ENCODE peak calls at places on chromosome X, in eight cellular contexts. X is mucosa of descending colon; U is activated naive CD8-positive, alpha-beta T cell treated with anti-CD3 and anti-CD28 coated beads, Interleukin-2, amount 50 U/mL, for 24 hours; K is fibroblast of the conjunctiva; B is LoVo; R is effector CD4-positive, alpha-beta T cell; Z is activated CD4-positive, alpha-beta T cell treated with anti-CD3 and anti-CD28 coated beads, Interleukin-2, amount 10 ng/mL, durations not matched to agents 7 days and 5 days; W is CD8-positive, alpha-beta memory T cell. D is an unnamed sample.
A peak's percentile ranks its signal among the peaks of the same experiment; 100 is the strongest.

GRCh38 chrX:65667503-65668355 is at the start of gene MSN:
- DNase-seq in X (peak; percentile 88), R (peak; percentile 61), U (peak; percentile 77), W (peak; percentile 73), K (no peak), B (peak; percentile 52), Z (peak; percentile 71), D (no peak)

GRCh38 chrX:39162322-39162721 is 361.1 kb downstream of the MID1IP1 start:
- DNase-seq in X (peak; percentile 73), R (peak; percentile 34), U (peak; percentile 50), W (peak; percentile 24), B (no peak), Z (peak; percentile 10), K (no peak), D (no peak)

GRCh38 chrX:130285710-130286109 is 17.0 kb upstream of the ZNF280C start:
- DNase-seq in U (no peak), Z (no peak), R (no peak), X (no peak), B (no peak), W (no peak), K (no peak), D (no peak)

GRCh38 chrX:54180403-54180802 is 2.7 kb downstream of the FAM120C start:
- DNase-seq in R (no peak), B (no peak), U (no peak), Z (no peak), X (no peak), K (no peak), W (no peak), D (no peak)

GRCh38 chrX:23435108-23435507 is 100.5 kb downstream of the PTCHD1 start:
- DNase-seq in X (no peak), R (no peak), U (no peak), Z (no peak), W (no peak), B (no peak), K (no peak), D (no peak)

GRCh38 chrX:30900227-30900626 is 11.2 kb upstream of the TAB3 start:
- DNase-seq in X (no peak), R (no peak), K (no peak), U (no peak), Z (no peak), W (no peak), B (no peak), D (no peak)

GRCh38 chrX:55161581-55161980 is 58.6 kb upstream of the PAGE5 start:
- DNase-seq in B (no peak), Z (no peak), K (no peak), W (no peak), X (no peak), R (no peak), U (no peak), D (no peak)

GRCh38 chrX:34562006-34562405 is 95.1 kb downstream of the TMEM47 start:
- DNase-seq in W (no peak), B (no peak), K (no peak), Z (no peak), X (no peak), R (no peak), U (no peak), D (no peak)

GRCh38 chrX:103414561-103414960 is 38.2 kb downstream of the BEX3 start:
- DNase-seq in B (no peak), X (no peak), Z (no peak), R (no peak), K (no peak), W (no peak), U (no peak), D (no peak)

GRCh38 chrX:119477812-119478232 is 9.6 kb downstream of the SLC25A5 start:
- DNase-seq in B (peak; percentile 64), W (no peak), U (no peak), K (peak; percentile 46), Z (no peak), X (no peak), R (no peak), D (peak; percentile 16)

GRCh38 chrX:102712216-102712966 is at the start of gene GPRASP2:
- DNase-seq in B (peak; percentile 6), W (peak; percentile 35), R (peak; percentile 17), X (peak; percentile 48), Z (peak; percentile 6), U (peak; percentile 14), K (no peak), D (no peak)

GRCh38 chrX:53681661-53682060 is 4.9 kb downstream of the HUWE1 start:
- DNase-seq in Z (peak; percentile 6), K (no peak), R (no peak), X (no peak), U (no peak), W (no peak), B (no peak), D (no peak)

GRCh38 chrX:114717921-114718320 is 134.0 kb downstream of the HTR2C start:
- DNase-seq in X (no peak), W (no peak), K (no peak), B (no peak), Z (no peak), U (no peak), R (no peak), D (no peak)

GRCh38 chrX:40140706-40141499 is 43.1 kb upstream of the BCOR start:
- DNase-seq in U (no peak), B (no peak), W (no peak), R (no peak), K (no peak), Z (no peak), X (no peak), D (peak; percentile 38)

GRCh38 chrX:46577116-46578005 is 3.8 kb downstream of the CHST7 start:
- DNase-seq in U (no peak), R (no peak), K (no peak), X (no peak), B (no peak), W (no peak), Z (no peak), D (no peak)

GRCh38 chrX:106959897-106960296 is 39.7 kb downstream of the CLDN2 start:
- DNase-seq in K (no peak), B (peak; percentile 22), U (no peak), W (no peak), Z (no peak), X (no peak), R (no peak), D (no peak)

GRCh38 chrX:107675823-107676555 is 47.7 kb downstream of the PRPS1 start:
- DNase-seq in X (no peak), W (peak; percentile 42), Z (peak; percentile 11), U (no peak), R (no peak), K (peak; percentile 53), B (no peak), D (no peak)

GRCh38 chrX:107845625-107846024 is 20.0 kb downstream of the MID2 start:
- DNase-seq in X (no peak), K (no peak), B (no peak), R (no peak), U (peak; percentile 10), Z (no peak), W (no peak), D (no peak)

GRCh38 chrX:97685753-97686152 is 802.0 kb downstream of the RPA4 start:
- DNase-seq in B (peak; percentile 6), Z (peak; percentile 18), R (no peak), K (no peak), X (no peak), W (no peak), U (no peak), D (no peak)

GRCh38 chrX:19888419-19888879 is 1.0 kb upstream of the SH3KBP1 start:
- DNase-seq in W (peak; percentile 54), U (no peak), R (peak; percentile 19), Z (peak; percentile 56), K (peak; percentile 68), B (peak; percentile 61), X (no peak), D (no peak)

GRCh38 chrX:132292753-132293152 is 73.5 kb upstream of the RAP2C start:
- DNase-seq in X (no peak), B (peak; percentile 36), U (peak; percentile 4), Z (peak; percentile 30), K (peak; percentile 57), R (peak; percentile 11), W (peak; percentile 38), D (peak; percentile 2)

GRCh38 chrX:26783512-26784225 is 567.7 kb downstream of the MAGEB5 start:
- DNase-seq in R (no peak), X (no peak), Z (peak; percentile 7), W (no peak), K (peak; percentile 35), U (no peak), B (peak; percentile 0), D (no peak)

GRCh38 chrX:153662266-153662665 is 11.3 kb downstream of the PNCK start:
- DNase-seq in X (peak; percentile 56), W (peak; percentile 52), B (peak; percentile 61), Z (peak; percentile 43), U (peak; percentile 59), R (peak; percentile 46), K (no peak), D (no peak)

GRCh38 chrX:46117234-46117633 is 428.0 kb downstream of the ZNF674 start:
- DNase-seq in B (no peak), R (no peak), K (no peak), W (no peak), U (no peak), X (peak; percentile 11), Z (no peak), D (no peak)

GRCh38 chrX:112223391-112223790 is 140.8 kb upstream of the TRPC5 start:
- DNase-seq in B (no peak), Z (no peak), K (no peak), R (no peak), X (no peak), W (no peak), U (no peak), D (no peak)

GRCh38 chrX:30414144-30414543 is 105.0 kb upstream of the NR0B1 start:
- DNase-seq in Z (no peak), B (no peak), W (no peak), K (no peak), U (no peak), R (no peak), X (no peak), D (peak; percentile 32)

GRCh38 chrX:144219035-144219434 is 335.2 kb downstream of the UBE2NL start:
- DNase-seq in W (no peak), X (no peak), U (no peak), R (no peak), Z (no peak), K (no peak), B (no peak), D (no peak)

GRCh38 chrX:7192871-7193270 is 44.9 kb upstream of the PUDP start:
- DNase-seq in Z (no peak), K (no peak), X (no peak), W (no peak), B (no peak), R (no peak), U (no peak), D (no peak)

GRCh38 chrX:27679281-27679680 is 89.1 kb downstream of the DCAF8L2 start:
- DNase-seq in U (no peak), R (no peak), K (no peak), Z (no peak), X (no peak), B (no peak), W (no peak), D (no peak)

GRCh38 chrX:50067435-50068292 is 133.1 kb downstream of the AKAP4 start:
- DNase-seq in W (no peak), R (no peak), Z (no peak), X (no peak), B (no peak), K (no peak), U (no peak), D (no peak)

GRCh38 chrX:151081016-151081415 is 95.4 kb upstream of the GPR50 start:
- DNase-seq in R (no peak), Z (no peak), X (no peak), W (no peak), K (no peak), B (no peak), U (no peak), D (no peak)

GRCh38 chrX:72026341-72027023 is 105.2 kb downstream of the RTL5 start:
- DNase-seq in R (no peak), K (no peak), U (no peak), X (no peak), Z (no peak), W (no peak), B (no peak), D (no peak)

GRCh38 chrX:155027509-155028066 is 944 bp downstream of the FUNDC2 start:
- DNase-seq in U (no peak), W (peak; percentile 14), R (no peak), Z (peak; percentile 31), B (peak; percentile 1), K (peak; percentile 62), X (no peak), D (no peak)

GRCh38 chrX:13201605-13202219 is 118.1 kb downstream of the ATXN3L start:
- DNase-seq in W (no peak), R (no peak), Z (no peak), B (no peak), U (no peak), K (no peak), X (no peak), D (no peak)

D was measured in kidney epithelial cell.